ENCODE peak calls at places on chromosomes 5 and 9, in ten cellular contexts. One of them, this sample, is unnamed.

GRCh38 chr5:82351754-82352145 is 73.6 kb upstream of the RPS23 start:
- DNase-seq in RWPE1: peak; percentile 69
- DNase-seq in endothelial cell: no peak
- DNase-seq in B cell: peak; percentile 55
- DNase-seq in lung: no peak
- DNase-seq in CD4-positive, alpha-beta T cell: no peak
- DNase-seq in PC-3: peak; percentile 85
- DNase-seq in GM13977: peak; percentile 46
- DNase-seq in heart left ventricle: no peak
- DNase-seq in fibroblast of pulmonary artery: peak; percentile 91
- DNase-seq in this sample: no peak

GRCh38 chr9:116741106-116741740 is 54.1 kb downstream of the TRIM32 start:
- DNase-seq in RWPE1: no peak
- DNase-seq in endothelial cell: no peak
- DNase-seq in B cell: no peak
- DNase-seq in lung: no peak
- DNase-seq in CD4-positive, alpha-beta T cell: no peak
- DNase-seq in PC-3: no peak
- DNase-seq in GM13977: no peak
- DNase-seq in heart left ventricle: no peak
- DNase-seq in fibroblast of pulmonary artery: no peak
- DNase-seq in this sample: no peak

GRCh38 chr5:43677241-43677640 is 74.3 kb downstream of the NNT start:
- DNase-seq in RWPE1: no peak
- DNase-seq in endothelial cell: no peak
- DNase-seq in B cell: no peak
- DNase-seq in lung: no peak
- DNase-seq in CD4-positive, alpha-beta T cell: no peak
- DNase-seq in PC-3: no peak
- DNase-seq in GM13977: no peak
- DNase-seq in heart left ventricle: no peak
- DNase-seq in fibroblast of pulmonary artery: no peak
- DNase-seq in this sample: no peak

GRCh38 chr9:128051932-128052734 is 15.0 kb downstream of the NAIF1 start:
- DNase-seq in RWPE1: peak; percentile 55
- DNase-seq in endothelial cell: no peak
- DNase-seq in B cell: no peak
- DNase-seq in lung: no peak
- DNase-seq in CD4-positive, alpha-beta T cell: no peak
- DNase-seq in PC-3: peak; percentile 80
- DNase-seq in GM13977: no peak
- DNase-seq in heart left ventricle: no peak
- DNase-seq in fibroblast of pulmonary artery: no peak
- DNase-seq in this sample: no peak

GRCh38 chr5:174654442-174654841 is 69.9 kb upstream of the MSX2 start:
- DNase-seq in RWPE1: no peak
- DNase-seq in endothelial cell: no peak
- DNase-seq in B cell: no peak
- DNase-seq in lung: no peak
- DNase-seq in CD4-positive, alpha-beta T cell: no peak
- DNase-seq in PC-3: no peak
- DNase-seq in GM13977: no peak
- DNase-seq in heart left ventricle: no peak
- DNase-seq in fibroblast of pulmonary artery: no peak
- DNase-seq in this sample: no peak

GRCh38 chr9:70601000-70601929 is 186.8 kb upstream of the KLF9 start:
- DNase-seq in RWPE1: peak; percentile 57
- DNase-seq in endothelial cell: no peak
- DNase-seq in B cell: no peak
- DNase-seq in lung: peak; percentile 84
- DNase-seq in CD4-positive, alpha-beta T cell: no peak
- DNase-seq in PC-3: peak; percentile 22
- DNase-seq in GM13977: no peak
- DNase-seq in heart left ventricle: peak; percentile 99
- DNase-seq in fibroblast of pulmonary artery: peak; percentile 100
- DNase-seq in this sample: no peak

GRCh38 chr5:133953568-133954145 is 14.8 kb downstream of the C5orf15 start:
- DNase-seq in RWPE1: no peak
- DNase-seq in endothelial cell: no peak
- DNase-seq in B cell: no peak
- DNase-seq in lung: no peak
- DNase-seq in CD4-positive, alpha-beta T cell: no peak
- DNase-seq in PC-3: no peak
- DNase-seq in GM13977: no peak
- DNase-seq in heart left ventricle: no peak
- DNase-seq in fibroblast of pulmonary artery: no peak
- DNase-seq in this sample: no peak

GRCh38 chr5:132102101-132102701 is 28.6 kb downstream of the CSF2 start:
- DNase-seq in RWPE1: no peak
- DNase-seq in endothelial cell: no peak
- DNase-seq in B cell: no peak
- DNase-seq in lung: no peak
- DNase-seq in CD4-positive, alpha-beta T cell: no peak
- DNase-seq in PC-3: peak; percentile 80
- DNase-seq in GM13977: no peak
- DNase-seq in heart left ventricle: no peak
- DNase-seq in fibroblast of pulmonary artery: no peak
- DNase-seq in this sample: no peak

GRCh38 chr9:35681341-35682002 is 7.7 kb downstream of the CA9 start:
- DNase-seq in RWPE1: no peak
- DNase-seq in endothelial cell: no peak
- DNase-seq in B cell: no peak
- DNase-seq in lung: no peak
- DNase-seq in CD4-positive, alpha-beta T cell: no peak
- DNase-seq in PC-3: no peak
- DNase-seq in GM13977: no peak
- DNase-seq in heart left ventricle: no peak
- DNase-seq in fibroblast of pulmonary artery: peak; percentile 32
- DNase-seq in this sample: no peak

GRCh38 chr9:13661014-13661413 is 381.5 kb upstream of the MPDZ start:
- DNase-seq in RWPE1: no peak
- DNase-seq in endothelial cell: no peak
- DNase-seq in B cell: no peak
- DNase-seq in lung: no peak
- DNase-seq in CD4-positive, alpha-beta T cell: no peak
- DNase-seq in PC-3: no peak
- DNase-seq in GM13977: no peak
- DNase-seq in heart left ventricle: no peak
- DNase-seq in fibroblast of pulmonary artery: no peak
- DNase-seq in this sample: no peak

GRCh38 chr5:43120720-43121564 is at the start of gene ZNF131:
- DNase-seq in RWPE1: peak; percentile 96
- DNase-seq in endothelial cell: peak; percentile 94
- DNase-seq in B cell: peak; percentile 92
- DNase-seq in lung: peak; percentile 95
- DNase-seq in CD4-positive, alpha-beta T cell: peak; percentile 96
- DNase-seq in PC-3: peak; percentile 99
- DNase-seq in GM13977: peak; percentile 96
- DNase-seq in heart left ventricle: peak; percentile 96
- DNase-seq in fibroblast of pulmonary artery: peak; percentile 98
- DNase-seq in this sample: peak; percentile 93

GRCh38 chr5:139177809-139178581 is 20.2 kb downstream of the SIL1 start:
- DNase-seq in RWPE1: no peak
- DNase-seq in endothelial cell: no peak
- DNase-seq in B cell: no peak
- DNase-seq in lung: no peak
- DNase-seq in CD4-positive, alpha-beta T cell: no peak
- DNase-seq in PC-3: no peak
- DNase-seq in GM13977: no peak
- DNase-seq in heart left ventricle: peak; percentile 78
- DNase-seq in fibroblast of pulmonary artery: no peak
- DNase-seq in this sample: no peak

GRCh38 chr9:137161558-137162483 is 8.0 kb downstream of the LRRC26 start:
- DNase-seq in RWPE1: no peak
- DNase-seq in endothelial cell: no peak
- DNase-seq in B cell: no peak
- DNase-seq in lung: no peak
- DNase-seq in CD4-positive, alpha-beta T cell: no peak
- DNase-seq in PC-3: no peak
- DNase-seq in GM13977: peak; percentile 61
- DNase-seq in heart left ventricle: no peak
- DNase-seq in fibroblast of pulmonary artery: no peak
- DNase-seq in this sample: no peak

GRCh38 chr5:181204561-181205401 is at the start of gene TRIM7:
- DNase-seq in RWPE1: peak; percentile 69
- DNase-seq in endothelial cell: no peak
- DNase-seq in B cell: peak; percentile 68
- DNase-seq in lung: no peak
- DNase-seq in CD4-positive, alpha-beta T cell: no peak
- DNase-seq in PC-3: peak; percentile 68
- DNase-seq in GM13977: peak; percentile 66
- DNase-seq in heart left ventricle: peak; percentile 79
- DNase-seq in fibroblast of pulmonary artery: no peak
- DNase-seq in this sample: peak; percentile 16

GRCh38 chr9:82598254-82599039 is 464.5 kb downstream of the RASEF start:
- DNase-seq in RWPE1: no peak
- DNase-seq in endothelial cell: no peak
- DNase-seq in B cell: no peak
- DNase-seq in lung: no peak
- DNase-seq in CD4-positive, alpha-beta T cell: no peak
- DNase-seq in PC-3: no peak
- DNase-seq in GM13977: no peak
- DNase-seq in heart left ventricle: no peak
- DNase-seq in fibroblast of pulmonary artery: no peak
- DNase-seq in this sample: no peak

GRCh38 chr5:77518304-77518703 is 26.2 kb upstream of the WDR41 start:
- DNase-seq in RWPE1: peak; percentile 27
- DNase-seq in endothelial cell: no peak
- DNase-seq in B cell: no peak
- DNase-seq in lung: no peak
- DNase-seq in CD4-positive, alpha-beta T cell: no peak
- DNase-seq in PC-3: peak; percentile 37
- DNase-seq in GM13977: no peak
- DNase-seq in heart left ventricle: no peak
- DNase-seq in fibroblast of pulmonary artery: peak; percentile 20
- DNase-seq in this sample: no peak

GRCh38 chr5:142545653-142546322 is 140.1 kb downstream of the FGF1 start:
- DNase-seq in RWPE1: no peak
- DNase-seq in endothelial cell: no peak
- DNase-seq in B cell: no peak
- DNase-seq in lung: no peak
- DNase-seq in CD4-positive, alpha-beta T cell: no peak
- DNase-seq in PC-3: no peak
- DNase-seq in GM13977: no peak
- DNase-seq in heart left ventricle: no peak
- DNase-seq in fibroblast of pulmonary artery: peak; percentile 92
- DNase-seq in this sample: no peak

GRCh38 chr5:122142480-122142879 is 13.1 kb downstream of the ZNF474 start:
- DNase-seq in RWPE1: peak; percentile 52
- DNase-seq in endothelial cell: no peak
- DNase-seq in B cell: no peak
- DNase-seq in lung: no peak
- DNase-seq in CD4-positive, alpha-beta T cell: no peak
- DNase-seq in PC-3: peak; percentile 69
- DNase-seq in GM13977: no peak
- DNase-seq in heart left ventricle: no peak
- DNase-seq in fibroblast of pulmonary artery: peak; percentile 31
- DNase-seq in this sample: no peak
- TF ChIP-seq CTCF in RWPE1: no peak
- TF ChIP-seq CTCF in endothelial cell: no peak
- TF ChIP-seq CTCF in B cell: no peak
- TF ChIP-seq CTCF in lung: no peak
- TF ChIP-seq CTCF in CD4-positive, alpha-beta T cell: no peak
- TF ChIP-seq CTCF in PC-3: no peak
- TF ChIP-seq CTCF in GM13977: no peak
- TF ChIP-seq CTCF in heart left ventricle: no peak
- TF ChIP-seq CTCF in fibroblast of pulmonary artery: no peak
- TF ChIP-seq CTCF in this sample: no peak

GRCh38 chr9:5470122-5470521 is 19.8 kb downstream of the CD274 start:
- DNase-seq in RWPE1: no peak
- DNase-seq in endothelial cell: no peak
- DNase-seq in B cell: no peak
- DNase-seq in lung: no peak
- DNase-seq in CD4-positive, alpha-beta T cell: no peak
- DNase-seq in PC-3: peak; percentile 19
- DNase-seq in GM13977: no peak
- DNase-seq in heart left ventricle: no peak
- DNase-seq in fibroblast of pulmonary artery: no peak
- DNase-seq in this sample: no peak
- TF ChIP-seq CTCF in RWPE1: no peak
- TF ChIP-seq CTCF in endothelial cell: no peak
- TF ChIP-seq CTCF in B cell: no peak
- TF ChIP-seq CTCF in lung: no peak
- TF ChIP-seq CTCF in CD4-positive, alpha-beta T cell: no peak
- TF ChIP-seq CTCF in PC-3: no peak
- TF ChIP-seq CTCF in GM13977: no peak
- TF ChIP-seq CTCF in heart left ventricle: no peak
- TF ChIP-seq CTCF in fibroblast of pulmonary artery: no peak
- TF ChIP-seq CTCF in this sample: no peak

GRCh38 chr5:151298063-151298462 is 5.5 kb downstream of the SLC36A3 start:
- DNase-seq in RWPE1: peak; percentile 55
- DNase-seq in endothelial cell: peak; percentile 32
- DNase-seq in B cell: peak; percentile 38
- DNase-seq in lung: peak; percentile 37
- DNase-seq in CD4-positive, alpha-beta T cell: no peak
- DNase-seq in PC-3: peak; percentile 78
- DNase-seq in GM13977: no peak
- DNase-seq in heart left ventricle: no peak
- DNase-seq in fibroblast of pulmonary artery: peak; percentile 75
- DNase-seq in this sample: no peak
- TF ChIP-seq CTCF in RWPE1: peak; percentile 31
- TF ChIP-seq CTCF in endothelial cell: peak; percentile 23
- TF ChIP-seq CTCF in B cell: peak; percentile 47
- TF ChIP-seq CTCF in lung: no peak
- TF ChIP-seq CTCF in CD4-positive, alpha-beta T cell: no peak
- TF ChIP-seq CTCF in PC-3: peak; percentile 77
- TF ChIP-seq CTCF in GM13977: no peak
- TF ChIP-seq CTCF in heart left ventricle: peak; percentile 40
- TF ChIP-seq CTCF in fibroblast of pulmonary artery: peak; percentile 68
- TF ChIP-seq CTCF in this sample: peak; percentile 45

GRCh38 chr5:126972062-126972895 is 58.1 kb downstream of the MARCHF3 start:
- DNase-seq in RWPE1: no peak
- DNase-seq in endothelial cell: no peak
- DNase-seq in B cell: peak; percentile 68
- DNase-seq in lung: no peak
- DNase-seq in CD4-positive, alpha-beta T cell: peak; percentile 6
- DNase-seq in PC-3: no peak
- DNase-seq in GM13977: peak; percentile 60
- DNase-seq in heart left ventricle: no peak
- DNase-seq in fibroblast of pulmonary artery: peak; percentile 71
- DNase-seq in this sample: no peak

GRCh38 chr5:126975791-126976190 is 54.6 kb downstream of the MARCHF3 start:
- DNase-seq in RWPE1: no peak
- DNase-seq in endothelial cell: no peak
- DNase-seq in B cell: no peak
- DNase-seq in lung: no peak
- DNase-seq in CD4-positive, alpha-beta T cell: no peak
- DNase-seq in PC-3: no peak
- DNase-seq in GM13977: no peak
- DNase-seq in heart left ventricle: no peak
- DNase-seq in fibroblast of pulmonary artery: no peak
- DNase-seq in this sample: no peak

GRCh38 chr5:126970517-126971017 is 59.8 kb downstream of the MARCHF3 start:
- DNase-seq in RWPE1: no peak
- DNase-seq in endothelial cell: no peak
- DNase-seq in B cell: no peak
- DNase-seq in lung: no peak
- DNase-seq in CD4-positive, alpha-beta T cell: no peak
- DNase-seq in PC-3: peak; percentile 47
- DNase-seq in GM13977: no peak
- DNase-seq in heart left ventricle: peak; percentile 45
- DNase-seq in fibroblast of pulmonary artery: peak; percentile 77
- DNase-seq in this sample: no peak

GRCh38 chr5:126971455-126972019 is 58.8 kb downstream of the MARCHF3 start:
- DNase-seq in RWPE1: no peak
- DNase-seq in endothelial cell: no peak
- DNase-seq in B cell: no peak
- DNase-seq in lung: no peak
- DNase-seq in CD4-positive, alpha-beta T cell: no peak
- DNase-seq in PC-3: no peak
- DNase-seq in GM13977: no peak
- DNase-seq in heart left ventricle: no peak
- DNase-seq in fibroblast of pulmonary artery: peak; percentile 16
- DNase-seq in this sample: no peak

GRCh38 chr5:126973193-126973592 is 57.2 kb downstream of the MARCHF3 start:
- DNase-seq in RWPE1: no peak
- DNase-seq in endothelial cell: no peak
- DNase-seq in B cell: no peak
- DNase-seq in lung: no peak
- DNase-seq in CD4-positive, alpha-beta T cell: no peak
- DNase-seq in PC-3: no peak
- DNase-seq in GM13977: no peak
- DNase-seq in heart left ventricle: no peak
- DNase-seq in fibroblast of pulmonary artery: no peak
- DNase-seq in this sample: no peak
- TF ChIP-seq CTCF in RWPE1: no peak
- TF ChIP-seq CTCF in endothelial cell: no peak
- TF ChIP-seq CTCF in B cell: no peak
- TF ChIP-seq CTCF in lung: no peak
- TF ChIP-seq CTCF in CD4-positive, alpha-beta T cell: no peak
- TF ChIP-seq CTCF in PC-3: no peak
- TF ChIP-seq CTCF in GM13977: no peak
- TF ChIP-seq CTCF in heart left ventricle: no peak
- TF ChIP-seq CTCF in fibroblast of pulmonary artery: no peak
- TF ChIP-seq CTCF in this sample: no peak

This sample was measured in neural crest cell.